ENCODE peak calls at places on chromosomes 13 and 19, in six cellular contexts. Y, N, V, T, A and U are unnamed samples.

GRCh38 chr19:52891336-52891735 is 6.1 kb downstream of the ZNF320 start:
- DNase-seq in A (no peak), N (no peak), V (no peak), Y (no peak), T (no peak), U (no peak)

GRCh38 chr13:31334547-31334946 is 134.8 kb downstream of the B3GLCT start:
- DNase-seq in V (no peak), N (no peak), A (no peak), T (no peak), Y (no peak), U (no peak)

GRCh38 chr19:681029-681626 is 4.9 kb downstream of the FSTL3 start:
- DNase-seq in N (peak), Y (no peak), T (peak), V (peak), A (peak), U (peak)

GRCh38 chr13:98490195-98490771 is 86.6 kb downstream of the STK24 start:
- DNase-seq in A (no peak), V (no peak), N (no peak), T (no peak), Y (no peak), U (no peak)

GRCh38 chr13:99340638-99341037 is 33.4 kb upstream of the GPR183 start:
- DNase-seq in N (no peak), V (no peak), T (no peak), Y (no peak), A (no peak), U (no peak)

GRCh38 chr19:1590641-1591397 is 1.8 kb downstream of the MBD3 start:
- DNase-seq in N (no peak), Y (no peak), A (no peak), T (no peak), V (peak), U (no peak)

GRCh38 chr13:31031482-31031881 is 99.0 kb downstream of the TEX26 start:
- DNase-seq in T (no peak), V (no peak), A (no peak), N (no peak), Y (no peak), U (no peak)

GRCh38 chr13:30114586-30115256 is 192.6 kb downstream of the KATNAL1 start:
- DNase-seq in N (peak), Y (peak), T (peak), A (peak), V (peak), U (peak)

GRCh38 chr19:49451430-49452181 is at the start of gene PIH1D1:
- DNase-seq in A (peak), V (peak), T (peak), N (peak), Y (peak), U (peak)

GRCh38 chr19:48635263-48635965 is 1.8 kb downstream of the DBP start:
- DNase-seq in Y (peak), A (peak), T (peak), N (peak), V (peak), U (peak)

GRCh38 chr19:731000-731399 is 19.9 kb upstream of the MISP start:
- DNase-seq in V (no peak), Y (no peak), A (no peak), N (no peak), T (no peak), U (no peak)

GRCh38 chr13:33931397-33931987 is 113.5 kb downstream of the RFC3 start:
- DNase-seq in A (no peak), T (peak), Y (no peak), N (no peak), V (no peak), U (no peak)

GRCh38 chr19:34651747-34652146 is 25.2 kb downstream of the SCGB2B2 start:
- DNase-seq in A (no peak), Y (no peak), N (no peak), T (no peak), V (no peak), U (no peak)

GRCh38 chr13:99425485-99426341 is 75.6 kb upstream of the TM9SF2 start:
- DNase-seq in V (peak), N (no peak), T (no peak), Y (peak), A (no peak), U (no peak)

GRCh38 chr19:17616961-17617806 is 61.7 kb downstream of the COLGALT1 start:
- DNase-seq in A (no peak), V (no peak), N (no peak), Y (no peak), T (no peak), U (no peak)

GRCh38 chr19:35030257-35031071 is at the start of gene SCN1B:
- DNase-seq in N (peak), V (peak), Y (peak), A (no peak), T (peak), U (peak)

GRCh38 chr13:50950808-50951207 is 41.2 kb downstream of the RNASEH2B start:
- DNase-seq in N (no peak), Y (no peak), A (no peak), V (no peak), T (no peak), U (no peak)

GRCh38 chr13:93227280-93227905 is 786 bp downstream of the GPC6 start:
- DNase-seq in N (no peak), A (peak), V (peak), T (no peak), Y (no peak), U (no peak)

GRCh38 chr19:873084-874019 is 13.9 kb downstream of the CFD start:
- DNase-seq in Y (no peak), V (peak), A (no peak), N (no peak), T (no peak), U (no peak)

GRCh38 chr19:15702590-15702930 is 25.3 kb upstream of the OR10H2 start:
- DNase-seq in Y (peak), N (peak), T (peak), A (peak), V (peak), U (peak)

GRCh38 chr19:13985771-13986347 is 20.3 kb downstream of the RFX1 start:
- DNase-seq in V (no peak), Y (no peak), A (no peak), T (no peak), N (no peak), U (peak)

GRCh38 chr19:47598407-47599349 is 10.3 kb upstream of the BICRA start:
- DNase-seq in Y (peak), N (peak), T (peak), A (peak), V (peak), U (peak)

GRCh38 chr19:1269478-1270167 is 491 bp downstream of the CIRBP start:
- DNase-seq in A (peak), N (peak), Y (peak), T (peak), V (peak), U (peak)

GRCh38 chr13:42894765-42895181 is 97.3 kb downstream of the EPSTI1 start:
- DNase-seq in N (no peak), T (peak), V (no peak), Y (peak), A (no peak), U (no peak)

GRCh38 chr13:80084086-80084676 is 256.7 kb downstream of the SPRY2 start:
- DNase-seq in Y (no peak), N (no peak), V (no peak), A (no peak), T (no peak), U (no peak)

GRCh38 chr19:55156202-55157063 is 1.1 kb downstream of the TNNI3 start:
- DNase-seq in Y (peak), V (peak), A (no peak), N (no peak), T (peak), U (peak)
- TF ChIP-seq POLR2A in Y (peak), V (no peak), A (no peak), N (no peak), T (no peak), U (no peak)

GRCh38 chr13:106491928-106492327 is 43.5 kb downstream of the EFNB2 start:
- DNase-seq in Y (no peak), V (no peak), N (no peak), T (no peak), A (no peak), U (no peak)
- H3K27ac ChIP-seq in Y (no peak), V (peak), N (no peak), T (no peak), A (peak), U (no peak)

GRCh38 chr13:100473087-100473486 is 115.5 kb downstream of the GGACT start:
- DNase-seq in N (no peak), V (no peak), T (no peak), Y (no peak), A (no peak), U (no peak)
- TF ChIP-seq CTCF in N (no peak), V (no peak), T (no peak), Y (no peak), A (no peak), U (no peak)

DNA sequence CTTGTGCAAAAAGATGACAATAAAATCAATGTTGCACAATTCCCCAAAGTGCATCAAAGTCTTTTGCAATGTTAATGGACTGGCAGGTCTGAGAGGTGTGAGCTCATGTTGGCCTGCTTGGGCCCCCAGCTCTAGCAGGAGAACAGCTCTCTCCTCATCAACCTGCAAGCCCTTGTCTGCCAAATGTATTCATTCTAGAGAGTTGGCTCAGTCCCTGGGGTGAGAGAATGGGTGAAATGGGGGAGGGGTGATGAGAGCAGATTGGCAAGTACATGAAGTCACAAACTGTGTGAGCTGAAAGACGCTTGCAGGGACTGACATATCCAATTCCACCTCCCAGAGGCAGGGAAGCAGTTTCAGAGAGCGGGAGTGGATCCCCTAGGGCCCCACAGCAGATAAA is 465.1 kb upstream of the ZNF507 start:
- DNase-seq in N (no peak), V (no peak), A (no peak), T (no peak), Y (peak), U (no peak)
- TF ChIP-seq POLR2A in N (no peak), V (no peak), A (no peak), T (no peak), Y (no peak), U (no peak)

GRCh38 chr19:6035026-6035425 is 57.1 kb upstream of the RANBP3 start:
- DNase-seq in V (no peak), A (no peak), N (no peak), Y (no peak), T (no peak), U (peak)
- H3K27ac ChIP-seq in V (no peak), A (no peak), N (no peak), Y (no peak), T (no peak), U (no peak)

GRCh38 chr13:36282818-36283432 is 14.7 kb downstream of the CCDC169 start:
- DNase-seq in T (no peak), A (no peak), V (no peak), N (no peak), Y (no peak), U (no peak)
- TF ChIP-seq CTCF in T (peak), A (peak), V (peak), N (peak), Y (peak), U (peak)